ENCODE peak calls at places on chromosomes 6 and 20, in ten cellular contexts. Z, Q, M, L, P, G, R, W, F and H are unnamed samples.

GRCh38 chr20:24305366-24305765 is 164.1 kb upstream of the SYNDIG1 start:
- DNase-seq in Z (no peak), Q (no peak), M (no peak), L (no peak), P (no peak), G (no peak), R (no peak), W (no peak), F (no peak), H (no peak)

GRCh38 chr6:22873531-22874136 is 304.3 kb downstream of the HDGFL1 start:
- DNase-seq in Z (no peak), Q (no peak), M (no peak), L (no peak), P (no peak), G (peak; percentile 26), R (no peak), W (no peak), F (no peak), H (no peak)

GRCh38 chr6:144286503-144287393 is 1.6 kb downstream of the UTRN start:
- DNase-seq in Z (peak; percentile 74), Q (no peak), M (peak; percentile 97), L (peak; percentile 81), P (no peak), G (peak; percentile 75), R (peak; percentile 89), W (no peak), F (peak; percentile 55), H (peak; percentile 48)

GRCh38 chr6:97218912-97219311 is 64.1 kb downstream of the MMS22L start:
- DNase-seq in Z (no peak), Q (no peak), M (no peak), L (no peak), P (no peak), G (no peak), R (no peak), W (no peak), F (no peak), H (no peak)

GRCh38 chr20:50691585-50692552 is 527 bp upstream of the RIPOR3 start:
- DNase-seq in Z (peak; percentile 13), Q (no peak), M (no peak), L (no peak), P (no peak), G (no peak), R (peak; percentile 37), W (no peak), F (no peak), H (peak; percentile 15)

GRCh38 chr6:119676971-119677370 is 327.4 kb upstream of the MAN1A1 start:
- DNase-seq in Z (no peak), Q (no peak), M (peak; percentile 33), L (no peak), P (no peak), G (no peak), R (no peak), W (no peak), F (no peak), H (no peak)

GRCh38 chr6:92684386-92684785 is 735.0 kb downstream of the EPHA7 start:
- DNase-seq in Z (no peak), Q (no peak), M (peak; percentile 66), L (no peak), P (no peak), G (no peak), R (no peak), W (no peak), F (no peak), H (no peak)

GRCh38 chr6:18148304-18149025 is 6.4 kb downstream of the TPMT start:
- DNase-seq in Z (no peak), Q (peak; percentile 35), M (peak; percentile 89), L (peak; percentile 62), P (no peak), G (no peak), R (peak; percentile 81), W (no peak), F (no peak), H (no peak)

GRCh38 chr6:142551145-142551811 is 249.5 kb downstream of the ADGRG6 start:
- DNase-seq in Z (no peak), Q (peak; percentile 37), M (peak; percentile 58), L (peak; percentile 6), P (no peak), G (no peak), R (no peak), W (peak; percentile 32), F (no peak), H (no peak)

GRCh38 chr6:52877168-52877567 is 32.3 kb downstream of the GSTA3 start:
- DNase-seq in Z (no peak), Q (peak; percentile 29), M (peak; percentile 87), L (peak; percentile 10), P (no peak), G (no peak), R (peak; percentile 90), W (no peak), F (no peak), H (no peak)

GRCh38 chr6:128487746-128488145 is 32.7 kb downstream of the PTPRK start:
- DNase-seq in Z (no peak), Q (no peak), M (no peak), L (no peak), P (no peak), G (no peak), R (peak; percentile 71), W (no peak), F (no peak), H (no peak)

GRCh38 chr20:20864346-20865096 is 152.1 kb upstream of the RALGAPA2 start:
- DNase-seq in Z (no peak), Q (no peak), M (peak; percentile 51), L (peak; percentile 50), P (no peak), G (no peak), R (no peak), W (no peak), F (no peak), H (no peak)

GRCh38 chr20:52242237-52243230 is 51.0 kb upstream of the ZFP64 start:
- DNase-seq in Z (no peak), Q (no peak), M (peak; percentile 85), L (no peak), P (no peak), G (no peak), R (no peak), W (no peak), F (peak; percentile 30), H (no peak)

GRCh38 chr20:39214778-39215177 is 252.6 kb downstream of the DHX35 start:
- DNase-seq in Z (no peak), Q (no peak), M (no peak), L (no peak), P (no peak), G (no peak), R (no peak), W (no peak), F (no peak), H (no peak)

GRCh38 chr20:43665466-43666176 is 1.3 kb upstream of the MYBL2 start:
- DNase-seq in Z (no peak), Q (no peak), M (peak; percentile 70), L (no peak), P (no peak), G (no peak), R (no peak), W (no peak), F (no peak), H (no peak)

GRCh38 chr20:52708137-52708536 is 264.0 kb upstream of the TSHZ2 start:
- DNase-seq in Z (no peak), Q (no peak), M (no peak), L (no peak), P (no peak), G (no peak), R (no peak), W (no peak), F (no peak), H (no peak)

GRCh38 chr6:165662671-165663282 is at the start of gene PDE10A:
- DNase-seq in Z (peak; percentile 61), Q (no peak), M (no peak), L (peak; percentile 67), P (no peak), G (peak; percentile 52), R (peak; percentile 44), W (no peak), F (peak; percentile 62), H (peak; percentile 66)

GRCh38 chr20:49508435-49509199 is 26.1 kb upstream of the KCNB1 start:
- DNase-seq in Z (no peak), Q (peak; percentile 28), M (peak; percentile 80), L (peak; percentile 52), P (no peak), G (no peak), R (peak; percentile 13), W (no peak), F (peak; percentile 69), H (peak; percentile 12)

GRCh38 chr6:63923139-63923739 is 287.6 kb downstream of the PHF3 start:
- DNase-seq in Z (no peak), Q (peak; percentile 21), M (peak; percentile 55), L (peak; percentile 31), P (no peak), G (no peak), R (no peak), W (no peak), F (peak; percentile 36), H (no peak)

GRCh38 chr6:34586327-34587040 is 30.4 kb upstream of the SPDEF start:
- DNase-seq in Z (no peak), Q (no peak), M (no peak), L (no peak), P (no peak), G (no peak), R (no peak), W (no peak), F (peak; percentile 18), H (no peak)
- TF ChIP-seq CTCF in Z (no peak), Q (no peak), M (no peak), L (no peak), P (no peak), G (no peak), R (no peak), W (no peak), F (no peak), H (no peak)

DNA sequence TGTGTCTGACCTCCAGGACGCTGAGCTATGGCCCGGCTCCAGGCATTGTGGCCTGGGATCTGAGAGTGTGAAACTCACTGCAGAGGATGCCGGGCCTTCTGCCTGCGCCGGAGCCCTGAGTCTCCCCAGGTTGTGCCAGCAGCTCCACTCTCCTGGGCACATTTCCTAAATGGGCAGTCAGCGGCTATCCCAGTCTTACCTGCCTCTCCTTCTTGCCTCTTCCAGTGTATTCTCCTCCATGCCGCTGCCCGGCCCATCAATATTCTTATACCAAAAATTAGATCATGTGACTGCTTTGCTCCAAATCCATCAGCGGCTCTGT is 397.8 kb downstream of the CDH4 start:
- DNase-seq in Z (no peak), Q (no peak), M (no peak), L (no peak), P (no peak), G (no peak), R (no peak), W (no peak), F (no peak), H (no peak)
- TF ChIP-seq CTCF in Z (no peak), Q (no peak), M (no peak), L (no peak), P (no peak), G (no peak), R (no peak), W (no peak), F (no peak), H (no peak)

GRCh38 chr6:133040025-133040838 is 200.9 kb upstream of the EYA4 start:
- DNase-seq in Z (peak; percentile 45), Q (peak; percentile 16), M (peak; percentile 55), L (peak; percentile 34), P (no peak), G (no peak), R (peak; percentile 38), W (no peak), F (no peak), H (peak; percentile 18)
- TF ChIP-seq CTCF in Z (no peak), Q (peak; percentile 26), M (peak; percentile 72), L (peak; percentile 47), P (no peak), G (no peak), R (peak; percentile 74), W (no peak), F (peak; percentile 42), H (peak; percentile 56)

GRCh38 chr6:99579781-99580180 is 11.3 kb upstream of the CCNC start:
- DNase-seq in Z (no peak), Q (no peak), M (no peak), L (no peak), P (no peak), G (no peak), R (no peak), W (no peak), F (no peak), H (no peak)
- TF ChIP-seq CTCF in Z (no peak), Q (no peak), M (no peak), L (no peak), P (no peak), G (no peak), R (no peak), W (no peak), F (no peak), H (no peak)